ENCODE peak calls at places on chromosome X, in four cellular contexts. Y is HT1080, N is left ventricle myocardium superior, V is HCT116. G is an unnamed sample.

GRCh38 chrX:71609095-71609750 is 9.1 kb downstream of the CXCR3 start:
- DNase-seq in Y (no peak), N (no peak), V (no peak), G (no peak)

GRCh38 chrX:71017396-71017939 is 50.7 kb downstream of the SNX12 start:
- DNase-seq in Y (peak), N (no peak), V (no peak), G (peak)

GRCh38 chrX:19579485-19579884 is 64.2 kb upstream of the MAP3K15 start:
- DNase-seq in Y (peak), N (no peak), V (no peak), G (peak)

GRCh38 chrX:68719904-68720614 is 72.6 kb downstream of the STARD8 start:
- DNase-seq in Y (no peak), N (no peak), V (no peak), G (no peak)

GRCh38 chrX:149691794-149692193 is 20.1 kb upstream of the MAGEA11 start:
- DNase-seq in Y (no peak), N (no peak), V (no peak), G (no peak)

GRCh38 chrX:141832247-141832646 is 5.9 kb upstream of the MAGEC3 start:
- DNase-seq in Y (no peak), N (no peak), V (no peak), G (no peak)

GRCh38 chrX:12994321-12994720 is 19.4 kb downstream of the TMSB4X start:
- DNase-seq in Y (no peak), N (no peak), V (no peak), G (no peak)

GRCh38 chrX:9465380-9466114 is 689 bp downstream of the TBL1X start:
- DNase-seq in Y (no peak), N (peak), V (no peak), G (peak)

GRCh38 chrX:80765226-80765625 is 44.5 kb downstream of the BRWD3 start:
- DNase-seq in Y (peak), N (no peak), V (no peak), G (peak)

GRCh38 chrX:19751068-19751467 is 136.3 kb downstream of the SH3KBP1 start:
- DNase-seq in Y (no peak), N (no peak), V (no peak), G (no peak)

GRCh38 chrX:38431525-38431924 is 79.1 kb downstream of the OTC start:
- DNase-seq in Y (no peak), N (no peak), V (no peak), G (no peak)

GRCh38 chrX:153981771-153982533 is 9.4 kb downstream of the TMEM187 start:
- DNase-seq in Y (no peak), N (peak), V (no peak), G (no peak)

GRCh38 chrX:1419545-1420355 is 27.8 kb upstream of the SLC25A6 start:
- DNase-seq in Y (no peak), N (peak), V (no peak), G (no peak)

G was measured in Daoy.